ENCODE peak calls at places on chromosomes 4 and X, in eight cellular contexts. Y is astrocyte, Z is suprapubic skin, I is retinal pigment epithelial cell, M is brain microvascular endothelial cell, D is progenitor cell of endocrine pancreas, W is kidney, N is OCI-LY7. C is an unnamed sample.

GRCh38 chr4:26132858-26133257 is 188.0 kb upstream of the RBPJ start:
- DNase-seq in W (no peak), N (peak), Y (no peak), I (no peak), D (no peak), M (no peak), Z (no peak), C (no peak)

GRCh38 chr4:14091966-14092365 is 464.4 kb upstream of the BOD1L1 start:
- DNase-seq in N (no peak), W (no peak), M (peak), Y (no peak), Z (no peak), D (no peak), I (no peak), C (no peak)

GRCh38 chr4:168739851-168740250 is 243.0 kb downstream of the PALLD start:
- DNase-seq in I (no peak), Z (no peak), D (no peak), N (no peak), Y (no peak), M (no peak), W (no peak), C (no peak)

GRCh38 chr4:138939960-138940359 is 75.6 kb upstream of the NOCT start:
- DNase-seq in N (no peak), Z (no peak), M (no peak), Y (no peak), D (no peak), W (no peak), I (no peak), C (no peak)

GRCh38 chr4:42473071-42473684 is 75.9 kb downstream of the SHISA3 start:
- DNase-seq in D (no peak), I (no peak), N (no peak), W (no peak), Y (no peak), M (no peak), Z (no peak), C (no peak)

GRCh38 chrX:107825698-107826285 is at the start of gene MID2:
- DNase-seq in D (peak), I (no peak), W (peak), N (no peak), M (no peak), Y (peak), Z (peak), C (no peak)

GRCh38 chr4:139819082-139819481 is 153.5 kb downstream of the MGST2 start:
- DNase-seq in M (no peak), W (no peak), Z (no peak), D (no peak), Y (no peak), N (no peak), I (no peak), C (no peak)

GRCh38 chrX:29903365-29903764 is 312.0 kb upstream of the MAGEB2 start:
- DNase-seq in W (no peak), I (no peak), Z (no peak), M (no peak), N (no peak), D (no peak), Y (no peak), C (no peak)

GRCh38 chr4:173367946-173368345 is 2.8 kb upstream of the SAP30 start:
- DNase-seq in Z (no peak), D (no peak), Y (peak), I (no peak), W (no peak), M (no peak), N (peak), C (no peak)

GRCh38 chr4:34512631-34513030 is 1731.7 kb downstream of the ARAP2 start:
- DNase-seq in I (no peak), N (no peak), D (no peak), W (no peak), Y (no peak), Z (no peak), M (no peak), C (no peak)

GRCh38 chrX:123851010-123851409 is 8.8 kb upstream of the XIAP start:
- DNase-seq in W (no peak), N (no peak), Y (no peak), I (no peak), D (no peak), Z (no peak), M (no peak), C (no peak)

GRCh38 chrX:154542723-154543424 is 3.8 kb downstream of the G6PD start:
- DNase-seq in Y (no peak), M (no peak), N (no peak), I (no peak), W (no peak), Z (peak), D (no peak), C (no peak)

GRCh38 chr4:122766950-122767349 is 34.4 kb downstream of the BBS12 start:
- DNase-seq in W (no peak), D (no peak), Z (no peak), M (no peak), Y (no peak), I (no peak), N (no peak), C (no peak)

GRCh38 chrX:51395807-51396728 is 63.4 kb downstream of the NUDT10 start:
- DNase-seq in Z (no peak), Y (no peak), M (no peak), D (no peak), N (peak), I (no peak), W (peak), C (no peak)

GRCh38 chrX:108736509-108737479 is at the start of gene IRS4:
- DNase-seq in D (peak), Y (no peak), M (no peak), Z (no peak), W (peak), I (no peak), N (no peak), C (no peak)

GRCh38 chr4:60865238-60865637 is 334.9 kb upstream of the ADGRL3 start:
- DNase-seq in Y (no peak), I (no peak), Z (no peak), N (no peak), D (no peak), M (peak), W (no peak), C (no peak)

GRCh38 chr4:94766856-94767255 is 9.1 kb downstream of the BMPR1B start:
- DNase-seq in N (no peak), Z (no peak), D (no peak), W (no peak), Y (peak), M (peak), I (no peak), C (no peak)

GRCh38 chr4:146247356-146247755 is 33.0 kb downstream of the REELD1 start:
- DNase-seq in I (no peak), W (no peak), Y (no peak), Z (no peak), D (no peak), N (no peak), M (no peak), C (no peak)

GRCh38 chrX:134364711-134365110 is 95.3 kb upstream of the HPRT1 start:
- DNase-seq in W (no peak), M (no peak), N (no peak), Y (no peak), D (no peak), Z (no peak), I (no peak), C (no peak)

GRCh38 chr4:40292313-40292759 is 42.8 kb upstream of the CHRNA9 start:
- DNase-seq in M (peak), D (no peak), W (no peak), N (peak), I (no peak), Y (no peak), Z (no peak), C (no peak)

GRCh38 chr4:3263053-3263958 is 14.3 kb downstream of the MSANTD1 start:
- DNase-seq in N (no peak), Y (no peak), Z (no peak), D (no peak), M (no peak), W (peak), I (no peak), C (peak)

GRCh38 chrX:132030264-132030663 is 7.2 kb downstream of the STK26 start:
- DNase-seq in Z (no peak), M (no peak), Y (no peak), W (no peak), I (no peak), D (no peak), N (no peak), C (no peak)

GRCh38 chrX:86171366-86171765 is 23.1 kb downstream of the DACH2 start:
- DNase-seq in I (no peak), D (no peak), N (peak), M (peak), Y (no peak), Z (no peak), W (no peak), C (no peak)

GRCh38 chrX:96906741-96907140 is 23.0 kb downstream of the RPA4 start:
- DNase-seq in W (no peak), I (peak), D (no peak), N (no peak), Z (no peak), M (no peak), Y (peak), C (no peak)

GRCh38 chrX:14927391-14927790 is 54.2 kb downstream of the MOSPD2 start:
- DNase-seq in W (no peak), M (no peak), N (no peak), Z (no peak), D (no peak), Y (peak), I (no peak), C (no peak)

GRCh38 chrX:150531467-150531866 is 37.0 kb upstream of the MTM1 start:
- DNase-seq in W (no peak), Y (no peak), D (no peak), Z (no peak), N (no peak), M (no peak), I (no peak), C (no peak)
- TF ChIP-seq CTCF in W (no peak), Y (no peak), D (no peak), Z (no peak), N (no peak), M (no peak), I (no peak), C (no peak)

GRCh38 chr4:120812216-120812615 is 110.3 kb downstream of the PRDM5 start:
- DNase-seq in W (no peak), I (no peak), M (no peak), Z (no peak), Y (peak), N (no peak), D (no peak), C (no peak)

GRCh38 chr4:120815361-120815760 is 107.2 kb downstream of the PRDM5 start:
- DNase-seq in I (no peak), Z (no peak), Y (no peak), D (no peak), M (no peak), N (no peak), W (no peak), C (no peak)

GRCh38 chr4:120808475-120809141 is 113.9 kb downstream of the PRDM5 start:
- DNase-seq in Z (no peak), D (no peak), Y (no peak), N (no peak), W (peak), M (no peak), I (no peak), C (no peak)

GRCh38 chr4:120809518-120809917 is 113.0 kb downstream of the PRDM5 start:
- DNase-seq in I (no peak), Y (no peak), Z (no peak), N (peak), M (no peak), W (no peak), D (no peak), C (no peak)
- TF ChIP-seq CTCF in I (peak), Y (peak), Z (no peak), N (peak), M (peak), W (peak), D (peak), C (peak)

GRCh38 chrX:151754641-151755215 is 20.2 kb downstream of the CNGA2 start:
- DNase-seq in Y (peak), Z (no peak), M (peak), N (no peak), W (no peak), D (no peak), I (no peak), C (peak)

GRCh38 chrX:151750511-151750910 is 16.0 kb downstream of the CNGA2 start:
- DNase-seq in I (no peak), D (no peak), W (no peak), M (no peak), Y (no peak), Z (no peak), N (no peak), C (peak)

GRCh38 chrX:151752847-151753246 is 18.3 kb downstream of the CNGA2 start:
- DNase-seq in Z (no peak), W (no peak), M (no peak), N (no peak), D (no peak), I (no peak), Y (no peak), C (peak)

GRCh38 chrX:151754042-151754419 is 19.5 kb downstream of the CNGA2 start:
- DNase-seq in I (peak), M (peak), N (no peak), W (no peak), Z (no peak), Y (peak), D (no peak), C (peak)

GRCh38 chrX:151753313-151754041 is 18.9 kb downstream of the CNGA2 start:
- DNase-seq in Y (peak), N (no peak), D (peak), W (no peak), I (peak), M (peak), Z (peak), C (peak)
- TF ChIP-seq CTCF in Y (peak), N (no peak), D (peak), W (peak), I (peak), M (peak), Z (peak), C (peak)

DNA sequence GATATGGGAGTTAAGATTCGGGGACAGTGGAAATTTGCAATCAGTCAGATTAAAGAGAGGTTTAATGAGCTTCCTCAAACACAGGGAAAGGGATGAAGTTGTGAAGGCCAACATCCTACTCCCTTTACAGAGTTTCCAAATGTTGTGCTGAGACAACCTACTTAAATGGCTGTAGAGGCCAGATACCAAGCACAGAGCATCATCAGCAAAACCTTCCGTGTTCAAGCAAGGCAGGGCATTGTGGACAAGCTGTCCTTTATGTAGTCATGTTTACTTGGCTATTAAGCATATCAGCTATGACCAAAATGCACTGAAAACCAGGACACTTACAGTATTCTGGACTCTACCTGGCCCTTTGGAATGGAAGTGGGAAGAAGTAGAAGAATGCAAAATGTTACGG is 197.3 kb downstream of the DMD start:
- DNase-seq in I (no peak), M (no peak), N (no peak), D (no peak), Y (no peak), W (no peak), Z (no peak), C (no peak)
- TF ChIP-seq CTCF in I (no peak), M (no peak), N (no peak), D (no peak), Y (no peak), W (no peak), Z (no peak), C (no peak)

GRCh38 chrX:2584216-2584615 is 83.4 kb upstream of the DHRSX start:
- DNase-seq in I (no peak), Y (no peak), M (no peak), W (no peak), Z (no peak), D (no peak), N (no peak), C (no peak)
- TF ChIP-seq CTCF in I (no peak), Y (no peak), M (no peak), W (no peak), Z (no peak), D (no peak), N (no peak), C (no peak)